ENCODE peak calls at places on chromosomes 16 and 17, in five cellular contexts. W is CD8-positive, alpha-beta T cell; S is progenitor cell of endocrine pancreas; B is glutamatergic neuron; T is body of pancreas. N is an unnamed sample.

GRCh38 chr16:12488371-12488770 is 315.3 kb downstream of the CPPED1 start:
- DNase-seq in W (no peak), S (no peak), B (no peak), T (no peak), N (no peak)

GRCh38 chr17:8679136-8679535 is 48.6 kb upstream of the MYH10 start:
- DNase-seq in W (no peak), S (no peak), B (no peak), T (no peak), N (no peak)

GRCh38 chr17:42922335-42922734 is 21.7 kb downstream of the G6PC1 start:
- DNase-seq in W (no peak), S (no peak), B (no peak), T (no peak), N (no peak)

GRCh38 chr16:934178-934577 is 36.6 kb downstream of the LMF1 start:
- DNase-seq in W (no peak), S (no peak), B (no peak), T (no peak), N (no peak)

GRCh38 chr17:12623220-12623848 is 42.4 kb upstream of the MYOCD start:
- DNase-seq in W (no peak), S (no peak), B (no peak), T (no peak), N (no peak)

GRCh38 chr17:61260061-61260797 is 139.4 kb upstream of the TBX2 start:
- DNase-seq in W (no peak), S (no peak), B (no peak), T (no peak), N (no peak)

GRCh38 chr17:2084766-2085647 is 30.1 kb downstream of the HIC1 start:
- DNase-seq in W (no peak), S (no peak), B (no peak), T (no peak), N (no peak)

GRCh38 chr17:60825351-60825750 is 147.7 kb downstream of the BCAS3 start:
- DNase-seq in W (no peak), S (no peak), B (no peak), T (no peak), N (no peak)

GRCh38 chr17:81898029-81898866 is 3.8 kb upstream of the NPB start:
- DNase-seq in W (no peak), S (no peak), B (no peak), T (no peak), N (no peak)

GRCh38 chr17:78272181-78272913 is 40.9 kb downstream of the TMEM235 start:
- DNase-seq in W (peak; percentile 69), S (no peak), B (no peak), T (peak; percentile 75), N (no peak)

GRCh38 chr16:586645-587590 is 2.9 kb upstream of the RAB40C start:
- DNase-seq in W (no peak), S (no peak), B (no peak), T (peak; percentile 79), N (no peak)

GRCh38 chr16:15491430-15491829 is 57.0 kb downstream of the BMERB1 start:
- DNase-seq in W (no peak), S (no peak), B (no peak), T (no peak), N (no peak)

GRCh38 chr17:82615084-82616020 is 32.9 kb downstream of the WDR45B start:
- DNase-seq in W (no peak), S (no peak), B (peak; percentile 37), T (no peak), N (no peak)

GRCh38 chr16:22347100-22347820 is 27.2 kb downstream of the CDR2 start:
- DNase-seq in W (no peak), S (no peak), B (no peak), T (no peak), N (no peak)

GRCh38 chr16:87424260-87424659 is 32.1 kb downstream of the MAP1LC3B start:
- DNase-seq in W (no peak), S (no peak), B (no peak), T (no peak), N (no peak)

GRCh38 chr17:41049110-41049509 is 2.0 kb upstream of the KRTAP2-1 start:
- DNase-seq in W (no peak), S (no peak), B (no peak), T (no peak), N (no peak)

GRCh38 chr17:71163121-71163812 is 957.6 kb upstream of the SOX9 start:
- DNase-seq in W (no peak), S (no peak), B (no peak), T (peak; percentile 90), N (no peak)

GRCh38 chr16:67284699-67285646 is 5.6 kb downstream of the PLEKHG4 start:
- DNase-seq in W (no peak), S (peak; percentile 58), B (peak; percentile 74), T (peak; percentile 80), N (peak; percentile 26)

GRCh38 chr17:32854834-32855389 is 22.0 kb downstream of the MYO1D start:
- DNase-seq in W (no peak), S (no peak), B (no peak), T (no peak), N (no peak)

GRCh38 chr16:6749714-6750113 is 582.9 kb upstream of the RBFOX1 start:
- DNase-seq in W (no peak), S (no peak), B (no peak), T (no peak), N (no peak)

GRCh38 chr16:72836985-72837384 is 210.9 kb downstream of the ZFHX3 start:
- DNase-seq in W (no peak), S (no peak), B (no peak), T (no peak), N (no peak)

GRCh38 chr16:72836181-72836580 is 211.7 kb downstream of the ZFHX3 start:
- DNase-seq in W (no peak), S (no peak), B (no peak), T (peak; percentile 59), N (no peak)

GRCh38 chr16:72840591-72841381 is 207.1 kb downstream of the ZFHX3 start:
- DNase-seq in W (no peak), S (no peak), B (no peak), T (no peak), N (no peak)

GRCh38 chr16:72838999-72839398 is 208.9 kb downstream of the ZFHX3 start:
- DNase-seq in W (no peak), S (no peak), B (no peak), T (no peak), N (no peak)

DNA sequence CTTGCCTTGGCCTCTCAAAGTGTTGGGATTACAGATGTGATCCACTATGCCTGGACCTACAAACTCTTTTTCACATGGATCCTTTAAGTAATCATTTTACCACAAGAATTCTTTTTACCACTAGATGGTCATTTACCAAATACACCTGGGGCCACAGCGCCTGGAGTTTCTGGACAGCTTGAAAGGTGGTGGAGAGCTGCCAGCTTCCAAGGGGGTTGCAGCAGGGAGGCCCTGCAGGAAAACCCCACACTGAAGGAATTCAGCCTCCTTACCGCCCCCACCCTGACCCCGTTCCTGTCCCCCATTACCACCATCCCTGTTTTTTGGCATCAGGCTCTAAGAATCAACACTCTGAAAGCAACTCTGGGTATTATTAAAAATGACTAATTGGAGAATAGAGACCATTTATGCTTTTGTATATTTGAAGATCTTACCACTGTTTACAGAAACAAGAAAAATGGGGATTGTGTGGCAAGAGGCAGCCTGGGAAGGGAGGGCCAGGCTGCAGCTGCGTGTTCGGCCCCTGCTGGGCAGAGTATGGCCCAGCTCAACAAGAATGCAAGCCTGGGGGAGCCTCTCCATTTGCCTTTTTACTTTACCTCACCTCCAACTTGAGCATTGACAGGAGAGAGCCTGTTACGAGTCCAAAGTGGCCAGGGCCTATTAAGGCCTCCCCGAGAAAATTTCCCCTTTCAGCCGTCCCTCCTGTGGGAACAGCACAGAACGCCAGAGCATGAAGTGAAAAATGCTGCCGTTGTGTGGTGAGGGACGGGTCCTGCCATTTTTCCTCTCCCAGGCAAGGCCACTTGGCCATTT is 209.9 kb downstream of the ZFHX3 start:
- DNase-seq in W (no peak), S (no peak), B (no peak), T (no peak), N (no peak)
- TF ChIP-seq CTCF in W (no peak), S (no peak), B (no peak), T (peak; percentile 8), N (peak; percentile 34)

DNA sequence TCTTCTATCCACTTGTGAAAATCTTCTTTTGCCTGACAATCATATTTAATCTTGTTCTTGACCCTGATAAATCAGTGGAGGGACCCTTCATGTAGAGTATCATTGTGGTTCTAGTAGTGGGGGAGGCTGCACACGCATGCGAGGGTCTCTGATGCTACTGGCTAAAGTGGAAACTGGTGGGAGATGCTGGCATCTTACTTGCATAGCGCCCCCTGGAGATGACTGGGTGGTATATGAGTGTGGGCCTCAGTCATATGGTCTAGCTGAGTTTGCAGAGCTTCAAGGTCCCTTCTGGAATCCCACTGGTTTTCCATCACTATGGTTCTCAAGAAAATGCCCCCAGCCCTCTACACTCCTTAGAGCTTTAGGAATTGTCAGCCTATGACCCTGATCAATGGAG is 236.4 kb upstream of the AXIN2 start:
- DNase-seq in W (peak; percentile 34), S (no peak), B (no peak), T (no peak), N (no peak)
- TF ChIP-seq CTCF in W (peak; percentile 42), S (peak; percentile 17), B (peak; percentile 21), T (no peak), N (peak; percentile 42)

GRCh38 chr17:3695129-3695722 is 729 bp downstream of the P2RX5 start:
- DNase-seq in W (no peak), S (no peak), B (no peak), T (no peak), N (no peak)

GRCh38 chr17:3693829-3694231 is 2.1 kb downstream of the P2RX5 start:
- DNase-seq in W (no peak), S (no peak), B (no peak), T (no peak), N (no peak)

GRCh38 chr17:3698139-3698538 is 2.2 kb upstream of the P2RX5 start:
- DNase-seq in W (no peak), S (no peak), B (no peak), T (no peak), N (no peak)

GRCh38 chr17:3695723-3696411 is at the start of gene P2RX5:
- DNase-seq in W (peak; percentile 40), S (peak; percentile 37), B (peak; percentile 40), T (no peak), N (no peak)

GRCh38 chr17:3697157-3697515 is 1.2 kb upstream of the P2RX5 start:
- DNase-seq in W (no peak), S (no peak), B (no peak), T (no peak), N (no peak)
- TF ChIP-seq CTCF in W (no peak), S (no peak), B (no peak), T (no peak), N (no peak)

GRCh38 chr17:48740537-48740936 is 12.0 kb upstream of the HOXB13 start:
- DNase-seq in W (no peak), S (no peak), B (no peak), T (no peak), N (no peak)

GRCh38 chr17:48738803-48739526 is 10.4 kb upstream of the HOXB13 start:
- DNase-seq in W (no peak), S (no peak), B (no peak), T (no peak), N (no peak)

GRCh38 chr17:48737330-48738043 is 8.9 kb upstream of the HOXB13 start:
- DNase-seq in W (no peak), S (no peak), B (no peak), T (no peak), N (no peak)

GRCh38 chr17:48735057-48735341 is 6.4 kb upstream of the HOXB13 start:
- DNase-seq in W (no peak), S (no peak), B (no peak), T (no peak), N (no peak)

DNA sequence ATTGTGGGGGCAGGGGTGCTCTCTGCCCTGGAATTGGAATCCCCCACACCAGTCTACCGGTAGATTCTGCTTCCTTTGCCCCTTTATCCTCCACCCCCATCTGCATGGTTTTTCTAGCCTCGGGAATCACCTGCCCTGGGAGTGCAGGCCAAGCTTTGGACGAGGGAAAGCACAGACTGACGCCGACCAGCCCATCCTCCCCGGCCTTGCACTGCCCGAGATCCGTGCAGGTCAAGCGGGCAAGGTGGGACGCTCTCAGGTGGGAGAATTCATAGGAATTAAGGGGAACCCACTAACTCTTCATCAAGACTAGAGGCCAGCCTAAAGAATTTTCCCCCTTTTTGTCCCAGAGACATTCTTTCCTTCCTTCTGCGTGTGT is 9.9 kb upstream of the HOXB13 start:
- DNase-seq in W (no peak), S (no peak), B (no peak), T (no peak), N (no peak)
- TF ChIP-seq CTCF in W (no peak), S (no peak), B (no peak), T (no peak), N (no peak)